ENCODE peak calls at places on chromosomes 13 and 19, in nine cellular contexts. H is ovary, E is body of pancreas, W is endodermal cell, D is fibroblast of pulmonary artery, L is spleen, O is uterus, K is mucosa of descending colon, V is AG10803. T is an unnamed sample.

GRCh38 chr13:74574964-74575728 is 440.9 kb upstream of the KLF12 start:
- DNase-seq in L (no peak), V (no peak), W (peak), K (no peak), D (no peak), E (no peak), O (no peak), H (no peak), T (no peak)

GRCh38 chr13:43776680-43777079 is 10.1 kb downstream of the ENOX1 start:
- DNase-seq in W (no peak), D (peak), V (no peak), L (no peak), K (no peak), H (no peak), E (no peak), O (no peak), T (no peak)

GRCh38 chr13:53249236-53249635 is 220.6 kb downstream of the OLFM4 start:
- DNase-seq in L (no peak), H (no peak), W (no peak), K (no peak), V (no peak), E (no peak), O (no peak), D (no peak), T (no peak)

GRCh38 chr13:97266328-97266727 is 44.2 kb downstream of the MBNL2 start:
- DNase-seq in K (no peak), D (no peak), E (no peak), V (no peak), L (no peak), H (no peak), O (no peak), W (peak), T (no peak)

GRCh38 chr13:51926528-51926885 is 64.7 kb downstream of the CCDC70 start:
- DNase-seq in O (no peak), H (no peak), E (no peak), K (no peak), W (no peak), V (no peak), L (no peak), D (no peak), T (no peak)

GRCh38 chr19:23203841-23204344 is 46.3 kb downstream of the ZNF724 start:
- DNase-seq in O (no peak), D (no peak), V (no peak), K (no peak), E (no peak), W (peak), H (peak), L (no peak), T (no peak)

GRCh38 chr19:19964416-19964815 is 63.7 kb downstream of the ZNF93 start:
- DNase-seq in V (no peak), L (no peak), W (no peak), E (no peak), K (no peak), D (no peak), O (no peak), H (no peak), T (no peak)

GRCh38 chr19:8461376-8461775 is 16.6 kb downstream of the HNRNPM start:
- DNase-seq in H (no peak), W (no peak), O (no peak), L (no peak), D (no peak), V (no peak), E (no peak), K (no peak), T (no peak)

GRCh38 chr13:108044929-108045328 is 170.4 kb downstream of the LIG4 start:
- DNase-seq in L (no peak), O (no peak), K (no peak), W (no peak), D (no peak), H (no peak), E (no peak), V (no peak), T (no peak)

DNA sequence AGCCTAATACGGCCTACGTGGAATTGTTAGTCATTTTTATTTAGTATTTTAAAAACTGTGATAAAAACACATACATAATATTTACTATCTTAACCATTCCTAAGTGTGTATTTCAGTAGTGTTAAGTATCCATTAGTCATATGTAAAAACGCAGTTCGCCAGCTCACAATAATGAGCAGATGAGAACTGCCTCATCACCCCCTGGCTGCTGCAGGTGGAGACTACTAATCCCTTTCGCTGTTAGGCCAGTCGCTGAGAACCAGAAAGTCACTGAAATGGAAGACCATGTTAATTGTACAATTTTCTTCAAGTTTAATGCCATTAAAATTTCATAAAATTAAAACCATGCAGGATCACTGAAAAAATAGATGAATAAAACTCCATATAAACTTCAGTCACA is 1.6 kb downstream of the ESD start:
- DNase-seq in W (no peak), H (no peak), L (no peak), D (no peak), E (no peak), V (no peak), K (no peak), O (no peak), T (no peak)
- H3K4me3 ChIP-seq in W (no peak), H (no peak), L (no peak), D (no peak), E (no peak), V (no peak), K (no peak), O (no peak), T (no peak)

GRCh38 chr19:10339977-10340376 is 553 bp upstream of the ICAM3 start:
- DNase-seq in D (no peak), H (no peak), V (no peak), K (no peak), O (no peak), E (no peak), W (no peak), L (no peak), T (no peak)

GRCh38 chr19:10335149-10336053 is 2.1 kb upstream of the RAVER1 start:
- DNase-seq in K (peak), H (no peak), L (no peak), E (no peak), W (peak), V (no peak), O (no peak), D (no peak), T (no peak)

GRCh38 chr19:10338940-10339339 is 484 bp downstream of the ICAM3 start:
- DNase-seq in K (no peak), D (no peak), L (no peak), W (no peak), O (no peak), V (no peak), H (no peak), E (no peak), T (no peak)

GRCh38 chr19:10343495-10343894 is 4.1 kb upstream of the ICAM3 start:
- DNase-seq in E (no peak), D (no peak), O (no peak), V (no peak), L (no peak), W (no peak), H (no peak), K (no peak), T (no peak)

DNA sequence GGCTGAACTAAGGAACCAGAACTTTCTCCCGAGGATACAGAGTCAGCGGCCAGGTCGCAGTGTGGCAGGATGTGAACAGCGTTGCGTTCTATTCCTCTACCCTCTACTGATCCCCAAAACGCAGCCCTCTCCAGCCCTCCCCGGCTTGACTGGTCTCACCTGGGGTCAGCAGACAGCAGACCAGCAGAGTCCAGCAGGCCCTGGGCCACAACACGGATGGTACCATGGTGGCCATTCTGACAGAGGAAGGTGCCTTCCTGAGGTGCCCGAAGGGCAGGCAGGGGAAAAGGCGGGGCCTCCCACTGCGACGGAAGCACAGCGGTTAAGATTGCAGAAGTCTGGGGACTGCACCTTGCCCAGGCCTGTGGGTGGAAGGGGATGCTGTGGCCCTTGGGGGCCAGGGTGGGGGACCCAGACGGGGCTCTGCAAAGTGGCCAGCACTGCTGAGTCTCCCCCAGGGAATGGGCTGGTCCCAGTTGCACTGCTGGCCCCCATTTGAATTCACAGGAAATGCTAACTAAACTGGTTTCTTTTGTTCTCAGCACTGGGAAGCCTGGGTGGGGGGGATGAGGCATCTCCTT is at the start of gene ICAM3:
- DNase-seq in L (peak), O (no peak), E (no peak), V (no peak), K (peak), D (no peak), W (peak), H (no peak), T (no peak)
- H3K4me3 ChIP-seq in L (peak), O (no peak), E (no peak), V (no peak), K (no peak), D (no peak), W (no peak), H (no peak), T (no peak)

GRCh38 chr19:44723952-44724319 is 24.6 kb upstream of the BCL3 start:
- DNase-seq in L (peak), E (peak), O (peak), V (peak), D (peak), K (peak), H (peak), W (peak), T (peak)
- H3K4me3 ChIP-seq in L (no peak), E (no peak), O (no peak), V (no peak), D (no peak), K (peak), H (no peak), W (no peak), T (no peak)

GRCh38 chr19:30562981-30563380 is 190.8 kb downstream of the ZNF536 start:
- DNase-seq in H (no peak), O (no peak), D (no peak), E (no peak), L (no peak), K (no peak), W (peak), V (no peak), T (no peak)
- H3K4me3 ChIP-seq in H (no peak), O (no peak), D (no peak), E (no peak), L (no peak), K (no peak), W (no peak), V (no peak), T (no peak)